ENCODE peak calls at places on chromosomes 16 and 17, in four cellular contexts. C, P, Z and M are unnamed samples.
A peak's percentile ranks its signal among the peaks of the same experiment; 100 is the strongest.

GRCh38 chr17:8904201-8904600 is 36.7 kb upstream of the PIK3R6 start:
- DNase-seq in Z (no peak), P (no peak), C (no peak), M (no peak)

GRCh38 chr16:359067-359763 is 6.7 kb upstream of the AXIN1 start:
- DNase-seq in P (no peak), C (no peak), Z (no peak), M (no peak)

GRCh38 chr16:19810817-19811731 is 73.6 kb downstream of the GPRC5B start:
- DNase-seq in P (no peak), C (no peak), Z (peak; percentile 46), M (no peak)

GRCh38 chr17:680554-680953 is 34.1 kb downstream of the VPS53 start:
- DNase-seq in Z (no peak), P (no peak), C (no peak), M (no peak)

GRCh38 chr16:57684626-57685358 is 9.8 kb upstream of the DRC7 start:
- DNase-seq in P (no peak), C (no peak), Z (no peak), M (no peak)

GRCh38 chr16:85629326-85629725 is 16.2 kb downstream of the GSE1 start:
- DNase-seq in C (no peak), P (no peak), Z (no peak), M (no peak)

GRCh38 chr17:8911205-8911604 is 43.7 kb upstream of the PIK3R6 start:
- DNase-seq in C (no peak), P (no peak), Z (no peak), M (no peak)

GRCh38 chr16:57039148-57039812 is 49.9 kb downstream of the NLRC5 start:
- DNase-seq in P (no peak), Z (peak; percentile 68), C (no peak), M (no peak)